ENCODE peak calls at places on chromosomes 12 and 14, in eight cellular contexts. C, M, B, H, S, P, J and V are unnamed samples.

GRCh38 chr14:50026396-50026795 is 90.0 kb downstream of the VCPKMT start:
- DNase-seq in C (no peak), M (no peak), B (no peak), H (no peak), S (no peak), P (no peak), J (no peak), V (no peak)

GRCh38 chr14:95262511-95262891 is 57.2 kb downstream of the CLMN start:
- DNase-seq in C (no peak), M (peak), B (no peak), H (no peak), S (no peak), P (no peak), J (no peak), V (no peak)

GRCh38 chr12:12159988-12160387 is 89.2 kb downstream of the BCL2L14 start:
- DNase-seq in C (no peak), M (no peak), B (peak), H (no peak), S (peak), P (no peak), J (no peak), V (no peak)

GRCh38 chr12:80353254-80353653 is 90.8 kb upstream of the PTPRQ start:
- DNase-seq in C (no peak), M (no peak), B (peak), H (no peak), S (no peak), P (no peak), J (no peak), V (no peak)

GRCh38 chr12:104670439-104671406 is 214.0 kb downstream of the CHST11 start:
- DNase-seq in C (no peak), M (no peak), B (no peak), H (no peak), S (no peak), P (no peak), J (no peak), V (no peak)

GRCh38 chr12:71546322-71546861 is 106.8 kb downstream of the LGR5 start:
- DNase-seq in C (no peak), M (no peak), B (no peak), H (no peak), S (no peak), P (no peak), J (no peak), V (no peak)

GRCh38 chr14:104677506-104678332 is 11.7 kb upstream of the INF2 start:
- DNase-seq in C (peak), M (peak), B (peak), H (peak), S (peak), P (peak), J (peak), V (peak)

GRCh38 chr12:95790025-95790911 is at the start of gene NTN4:
- DNase-seq in C (peak), M (peak), B (peak), H (no peak), S (peak), P (no peak), J (no peak), V (peak)

GRCh38 chr12:62210422-62210821 is 49.8 kb upstream of the USP15 start:
- DNase-seq in C (no peak), M (no peak), B (peak), H (no peak), S (peak), P (no peak), J (peak), V (peak)

GRCh38 chr12:46503637-46504036 is 131.1 kb upstream of the SLC38A2 start:
- DNase-seq in C (no peak), M (no peak), B (no peak), H (no peak), S (no peak), P (no peak), J (no peak), V (no peak)

GRCh38 chr12:8637666-8638065 is 25.0 kb downstream of the MFAP5 start:
- DNase-seq in C (no peak), M (no peak), B (no peak), H (no peak), S (no peak), P (no peak), J (no peak), V (no peak)

GRCh38 chr14:76710093-76711010 is 50.9 kb upstream of the VASH1 start:
- DNase-seq in C (no peak), M (no peak), B (peak), H (peak), S (peak), P (no peak), J (no peak), V (no peak)

GRCh38 chr14:24277606-24278321 is 6.4 kb upstream of the RABGGTA start:
- DNase-seq in C (no peak), M (peak), B (no peak), H (no peak), S (no peak), P (no peak), J (no peak), V (peak)

GRCh38 chr14:105840266-105841021 is 314.1 kb downstream of the TMEM121 start:
- DNase-seq in C (no peak), M (peak), B (no peak), H (no peak), S (no peak), P (no peak), J (no peak), V (no peak)